ENCODE peak calls at places on chromosomes 5 and 9, in ten cellular contexts. L is uterus, B is esophagus squamous epithelium, V is lower leg skin, D is ovary, O is sigmoid colon, P is adrenal gland, F is thyroid gland, T is NB4, X is transverse colon. C is an unnamed sample.
A peak's percentile ranks its signal among the peaks of the same experiment; 100 is the strongest.

GRCh38 chr9:136944094-136944518 is 432 bp downstream of the FBXW5 start:
- DNase-seq in P (no peak), V (no peak), F (no peak), X (no peak), O (peak; percentile 74), D (no peak), B (no peak), L (no peak), T (no peak), C (peak; percentile 91)

GRCh38 chr5:93677344-93678021 is 63.9 kb downstream of the POU5F2 start:
- DNase-seq in X (no peak), F (peak; percentile 93), O (no peak), P (peak; percentile 67), V (no peak), L (peak; percentile 25), B (no peak), T (no peak), D (peak; percentile 16), C (peak; percentile 9)

GRCh38 chr9:20139755-20140154 is 350.9 kb upstream of the SLC24A2 start:
- DNase-seq in F (no peak), D (no peak), B (no peak), T (no peak), P (no peak), X (no peak), O (no peak), L (no peak), V (no peak), C (no peak)

GRCh38 chr9:137114220-137114612 is 317 bp downstream of the DPP7 start:
- DNase-seq in V (no peak), L (no peak), P (no peak), X (no peak), B (no peak), T (no peak), F (no peak), O (peak; percentile 70), D (no peak), C (no peak)

GRCh38 chr5:108730617-108731340 is 16.9 kb upstream of the FER start:
- DNase-seq in F (no peak), T (peak; percentile 60), X (no peak), L (no peak), V (no peak), O (no peak), B (no peak), P (no peak), D (no peak), C (no peak)

GRCh38 chr5:89878140-89878570 is 531.4 kb downstream of the CETN3 start:
- DNase-seq in V (no peak), D (no peak), F (no peak), B (no peak), X (no peak), L (no peak), T (peak; percentile 65), O (no peak), P (no peak), C (peak; percentile 9)

GRCh38 chr5:30331534-30331933 is 862.0 kb upstream of the CDH6 start:
- DNase-seq in X (no peak), B (no peak), P (no peak), D (no peak), T (no peak), F (no peak), L (no peak), O (no peak), V (no peak), C (no peak)

GRCh38 chr9:6876195-6876594 is 118.4 kb downstream of the KDM4C start:
- DNase-seq in P (no peak), D (no peak), F (no peak), L (no peak), V (no peak), X (no peak), T (no peak), B (no peak), O (no peak), C (no peak)

GRCh38 chr9:135906291-135907005 is 898 bp downstream of the CAMSAP1 start:
- DNase-seq in T (peak; percentile 49), D (peak; percentile 48), X (peak; percentile 26), F (no peak), B (no peak), O (peak; percentile 63), P (no peak), V (peak; percentile 77), L (peak; percentile 23), C (no peak)

GRCh38 chr9:19660019-19660418 is 128.8 kb downstream of the SLC24A2 start:
- DNase-seq in P (peak; percentile 60), L (no peak), T (no peak), F (peak; percentile 15), B (no peak), D (no peak), X (no peak), V (no peak), O (no peak), C (no peak)

GRCh38 chr9:78030553-78031270 is 899 bp downstream of the GNAQ start:
- DNase-seq in D (peak; percentile 57), O (peak; percentile 73), P (peak; percentile 71), T (peak; percentile 74), X (peak; percentile 58), V (peak; percentile 90), F (peak; percentile 54), L (peak; percentile 52), B (no peak), C (peak; percentile 61)

GRCh38 chr5:181235323-181235688 is 8.4 kb downstream of the RACK1 start:
- DNase-seq in P (no peak), X (no peak), B (no peak), F (no peak), D (no peak), V (no peak), O (no peak), L (no peak), T (peak; percentile 44), C (no peak)

GRCh38 chr5:181236954-181237641 is 6.6 kb downstream of the RACK1 start:
- DNase-seq in P (no peak), X (no peak), L (no peak), D (no peak), V (no peak), O (no peak), B (no peak), F (no peak), T (peak; percentile 16), C (no peak)

GRCh38 chr5:181234455-181235306 is 9.0 kb downstream of the RACK1 start:
- DNase-seq in B (no peak), V (peak; percentile 58), L (no peak), X (no peak), F (no peak), P (no peak), D (no peak), T (peak; percentile 41), O (no peak), C (no peak)

GRCh38 chr5:181236471-181236870 is 7.2 kb downstream of the RACK1 start:
- DNase-seq in P (no peak), X (no peak), T (peak; percentile 12), O (no peak), L (no peak), B (no peak), V (peak; percentile 23), F (no peak), D (no peak), C (no peak)

DNA sequence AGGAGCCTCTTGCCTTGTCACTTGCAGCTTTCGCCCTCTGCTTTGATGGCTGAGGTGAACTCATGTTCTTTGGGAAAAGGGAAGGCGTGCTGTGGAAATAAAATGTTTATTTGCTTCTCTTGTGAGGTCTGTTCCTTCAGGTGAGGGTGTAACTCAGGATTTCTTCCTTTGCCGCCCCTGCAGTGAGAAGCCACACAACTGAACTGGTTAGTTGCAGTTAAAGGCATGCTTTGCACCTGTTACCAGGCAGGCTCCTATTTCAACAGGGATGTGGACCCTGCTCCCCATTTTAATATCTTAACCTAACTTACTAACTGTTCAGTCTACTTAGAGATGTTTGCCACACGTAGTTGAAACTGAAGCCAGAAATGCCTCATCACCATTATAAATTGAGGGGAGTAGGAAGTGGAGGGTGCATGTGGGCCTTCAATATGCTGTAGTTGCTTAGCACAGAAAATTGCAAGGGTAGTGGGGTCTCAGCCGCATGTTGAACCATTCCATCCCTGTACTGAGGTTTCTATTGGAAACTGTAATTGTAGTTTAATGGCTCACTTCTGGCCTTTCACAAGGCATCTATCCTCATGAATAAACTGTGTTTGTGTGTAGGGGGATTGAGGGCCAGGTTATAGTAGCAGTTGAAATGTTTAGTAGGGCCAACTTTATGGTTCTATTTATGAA is 7.9 kb downstream of the RACK1 start:
- DNase-seq in X (no peak), P (no peak), D (no peak), O (no peak), T (no peak), B (no peak), V (peak; percentile 58), F (no peak), L (no peak), C (no peak)
- TF ChIP-seq POLR2A in X (no peak), P (no peak), D (no peak), O (no peak), T (peak; percentile 46), B (no peak), V (no peak), F (no peak), L (no peak), C (no peak)

DNA sequence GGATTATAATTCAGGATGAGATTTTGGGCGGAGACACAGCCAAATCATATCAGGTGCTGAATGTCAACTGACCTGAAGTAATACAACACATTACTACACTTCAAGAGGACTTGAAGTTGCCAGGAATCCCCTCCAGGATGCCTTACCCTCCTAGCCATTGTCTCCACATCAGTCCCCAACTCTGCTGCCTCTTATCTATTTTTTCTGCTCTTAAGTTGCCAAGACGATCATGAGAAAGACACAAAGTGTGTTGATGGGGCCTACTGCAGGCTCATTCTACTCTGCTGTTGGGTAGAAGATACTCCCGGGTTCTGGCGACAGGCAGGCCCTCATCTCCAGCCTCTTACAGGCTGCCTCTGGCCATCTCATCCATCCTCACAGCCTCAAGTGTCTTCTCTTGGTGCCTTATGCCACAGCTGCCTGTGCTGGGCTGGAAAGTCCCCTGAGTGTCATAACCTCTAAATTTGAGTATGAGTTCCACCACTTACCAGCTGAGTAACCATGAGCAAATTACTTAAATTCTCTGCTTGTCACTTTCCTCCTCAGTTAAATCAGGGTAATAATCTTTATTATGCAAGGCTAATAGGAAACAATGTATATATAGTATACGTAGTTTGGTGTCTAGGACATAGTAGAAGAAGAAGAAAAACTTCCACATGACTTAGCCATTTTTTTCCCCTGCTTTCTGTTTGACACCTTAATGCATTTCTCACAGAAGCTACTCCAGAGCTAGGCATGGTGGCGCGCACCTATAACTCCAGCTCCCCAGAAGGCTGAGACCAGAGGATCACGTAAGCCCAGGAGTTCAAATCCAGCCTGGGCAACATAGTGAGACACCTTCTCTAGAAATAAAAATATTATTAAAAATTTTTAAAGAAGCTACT is 73.0 kb upstream of the SNX2 start:
- DNase-seq in V (no peak), B (no peak), O (no peak), D (no peak), T (peak; percentile 3), P (no peak), L (no peak), X (peak; percentile 9), F (no peak), C (no peak)
- TF ChIP-seq POLR2A in V (no peak), B (no peak), O (no peak), D (no peak), T (no peak), P (no peak), L (no peak), X (no peak), F (no peak), C (no peak)

GRCh38 chr5:139285651-139286392 is 7.7 kb upstream of the MATR3 start:
- DNase-seq in O (no peak), X (no peak), L (no peak), V (no peak), B (no peak), F (no peak), P (no peak), D (no peak), T (no peak), C (no peak)
- TF ChIP-seq POLR2A in O (no peak), X (no peak), L (no peak), V (no peak), B (no peak), F (no peak), P (no peak), D (no peak), T (no peak), C (no peak)

GRCh38 chr5:52837591-52838001 is 49.9 kb downstream of the ITGA1 start:
- DNase-seq in B (no peak), F (no peak), X (no peak), P (no peak), D (no peak), T (no peak), O (no peak), V (no peak), L (no peak), C (no peak)
- TF ChIP-seq POLR2A in B (no peak), F (no peak), X (no peak), P (no peak), D (no peak), T (no peak), O (no peak), V (no peak), L (no peak), C (no peak)